ENCODE peak calls at places on chromosomes 1 and 21, in ten cellular contexts. O, L, X, D, Y, S, C, Z, R and H are unnamed samples.

GRCh38 chr21:42063578-42064521 is 7.3 kb upstream of the UMODL1 start:
- DNase-seq in C (no peak), Y (peak; percentile 20), S (no peak), X (peak; percentile 63), L (peak; percentile 69), D (no peak), O (peak; percentile 39), R (no peak), Z (no peak), H (peak; percentile 49)

GRCh38 chr1:196147530-196147929 is 460.7 kb downstream of the KCNT2 start:
- DNase-seq in O (no peak), L (no peak), Z (no peak), C (no peak), X (no peak), S (no peak), R (no peak), D (no peak), Y (no peak), H (no peak)

GRCh38 chr1:18965206-18966173 is 9.0 kb upstream of the IFFO2 start:
- DNase-seq in O (peak; percentile 82), L (no peak), R (no peak), S (no peak), Z (no peak), Y (peak; percentile 80), D (no peak), X (no peak), C (no peak), H (no peak)

GRCh38 chr1:7334475-7335035 is 436.5 kb upstream of the VAMP3 start:
- DNase-seq in Y (peak; percentile 76), L (no peak), Z (no peak), O (no peak), C (no peak), X (no peak), R (no peak), D (no peak), S (peak; percentile 21), H (no peak)

GRCh38 chr1:98660941-98661543 is 479 bp upstream of the SNX7 start:
- DNase-seq in Y (peak; percentile 21), C (no peak), L (no peak), Z (no peak), R (no peak), O (no peak), X (no peak), D (no peak), S (no peak), H (no peak)

GRCh38 chr21:40118527-40118926 is 251.3 kb downstream of the PCP4 start:
- DNase-seq in D (no peak), R (no peak), C (no peak), L (no peak), Y (peak; percentile 6), X (no peak), Z (no peak), S (no peak), O (no peak), H (no peak)

GRCh38 chr1:117051224-117052064 is 8.7 kb upstream of the TTF2 start:
- DNase-seq in Z (no peak), L (peak; percentile 64), S (no peak), O (no peak), R (no peak), D (no peak), C (no peak), Y (no peak), X (peak; percentile 33), H (no peak)

GRCh38 chr1:1429671-1430073 is 5.8 kb upstream of the VWA1 start:
- DNase-seq in X (no peak), C (no peak), L (no peak), Z (no peak), D (no peak), S (peak; percentile 35), O (no peak), R (no peak), Y (peak; percentile 35), H (no peak)

GRCh38 chr1:58324551-58324950 is 222.0 kb downstream of the OMA1 start:
- DNase-seq in Y (no peak), X (no peak), D (no peak), Z (no peak), R (no peak), C (no peak), L (no peak), S (no peak), O (no peak), H (no peak)

DNA sequence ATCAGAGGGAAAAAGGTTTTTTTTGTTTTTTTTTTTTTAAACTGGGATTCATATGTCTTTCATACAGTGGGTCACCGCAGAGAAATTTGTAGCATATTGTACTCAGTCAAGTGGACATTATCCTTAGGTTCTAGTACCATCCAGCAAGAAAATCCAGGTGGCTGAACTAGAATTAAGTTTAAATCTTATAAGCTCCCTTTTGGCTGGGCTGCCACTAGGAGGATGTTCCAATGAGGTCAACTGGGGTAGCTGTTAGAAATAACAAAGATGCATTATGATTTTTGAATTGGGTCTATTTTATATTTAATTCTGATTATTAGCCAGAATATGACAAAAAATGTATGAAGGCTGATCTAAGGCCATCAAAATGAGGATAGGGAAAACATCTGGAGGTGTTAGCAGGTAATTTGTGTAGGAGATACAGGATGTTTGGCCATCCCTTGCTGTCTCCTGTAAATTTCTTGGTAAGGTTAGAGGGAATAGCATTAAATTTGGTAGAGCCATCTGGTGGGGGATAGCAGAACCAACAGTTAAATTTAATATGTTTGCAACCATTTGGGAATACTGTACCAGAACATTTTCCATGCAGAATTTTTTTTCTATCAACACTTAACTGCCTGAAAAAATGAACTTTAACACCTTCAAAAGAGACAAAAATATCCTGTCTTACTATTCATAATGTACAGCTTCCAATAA is 568.5 kb upstream of the B3GALT2 start:
- DNase-seq in S (no peak), R (no peak), X (no peak), Y (peak; percentile 2), D (no peak), Z (no peak), O (no peak), L (no peak), C (no peak), H (no peak)
- TF ChIP-seq CTCF in S (peak; percentile 23), R (peak; percentile 26), X (no peak), Y (peak; percentile 12), D (no peak), Z (no peak), O (peak; percentile 38), L (peak; percentile 20), C (no peak), H (peak; percentile 24)

DNA sequence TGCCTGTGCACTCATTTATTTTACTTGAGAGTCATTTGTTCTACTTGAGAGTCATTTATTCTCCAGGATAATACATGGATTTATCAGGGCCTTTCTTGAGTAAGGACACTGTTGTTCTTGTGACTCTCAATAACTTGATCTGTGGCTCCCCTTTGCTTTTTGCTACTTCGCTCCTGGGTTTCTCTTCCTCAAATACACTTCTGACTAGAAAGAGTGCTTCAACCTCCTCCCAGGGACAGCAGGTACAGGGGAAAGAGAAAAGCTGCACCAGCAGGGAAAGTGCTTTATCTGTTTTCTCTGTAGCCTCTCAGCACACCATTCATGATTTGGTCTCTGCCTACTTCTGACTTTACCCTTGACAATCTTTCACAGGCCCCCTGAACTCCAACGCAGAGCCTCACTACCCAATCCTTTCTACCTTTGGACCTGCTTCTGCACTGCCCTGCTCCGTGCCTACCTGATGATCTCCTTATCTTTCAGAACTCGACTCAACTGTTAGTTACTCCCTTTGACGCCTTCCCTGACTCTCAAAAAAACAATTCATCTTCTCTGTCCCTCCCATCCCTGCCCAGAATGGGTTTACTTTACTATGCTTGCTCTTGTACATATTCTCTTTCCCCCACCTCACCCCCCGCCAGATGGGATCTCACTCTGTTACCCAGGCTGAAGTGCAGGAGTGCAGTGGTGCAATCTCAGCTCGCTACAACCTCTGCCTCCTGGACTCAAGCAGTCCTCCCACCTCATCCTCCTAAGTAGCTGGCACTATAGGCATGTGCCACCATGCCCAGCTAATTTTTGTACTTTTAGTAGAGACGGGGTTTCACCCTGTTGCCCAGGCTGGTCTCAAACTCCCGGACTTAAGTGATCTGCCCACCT is 15.6 kb upstream of the PIGM start:
- DNase-seq in Y (no peak), X (no peak), C (no peak), L (no peak), D (no peak), R (no peak), Z (no peak), O (no peak), S (no peak), H (no peak)
- H3K27ac ChIP-seq in Y (no peak overlapping the region), X (no peak overlapping the region), C (no peak overlapping the region), L (no peak overlapping the region), D (no peak overlapping the region), R (no peak overlapping the region), Z (no peak overlapping the region), O (no peak overlapping the region), S (no peak overlapping the region), H (no peak overlapping the region)

GRCh38 chr1:30684881-30685795 is 38.2 kb downstream of the MATN1 start:
- DNase-seq in X (peak; percentile 17), L (peak; percentile 81), Y (no peak), C (peak; percentile 52), S (no peak), D (no peak), R (no peak), Z (no peak), O (peak; percentile 99), H (peak; percentile 21)
- TF ChIP-seq CTCF in X (no peak), L (no peak), Y (no peak), C (no peak), S (no peak), D (no peak), R (no peak), Z (peak; percentile 9), O (peak; percentile 57), H (no peak)

DNA sequence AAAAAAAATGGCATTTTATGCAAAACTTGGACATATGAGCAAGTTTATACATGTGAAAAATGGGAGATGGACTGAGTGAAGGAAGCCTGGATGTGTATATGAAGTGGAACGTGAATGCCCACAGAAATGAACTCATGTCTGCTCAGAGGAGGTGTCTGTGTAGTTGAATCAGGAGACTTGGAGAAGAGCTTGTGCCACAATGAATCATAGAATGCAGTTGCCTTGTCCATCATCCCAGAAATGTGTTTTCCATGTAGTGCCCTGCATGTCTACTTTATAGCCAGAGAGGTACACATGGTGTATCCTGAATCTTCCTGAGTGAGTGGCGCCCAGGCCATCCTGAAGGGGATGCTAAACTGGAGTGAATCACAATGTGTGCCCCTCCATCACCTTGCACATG is 2.6 kb upstream of the ILDR2 start:
- DNase-seq in O (no peak), C (no peak), Z (no peak), Y (no peak), X (no peak), R (no peak), L (no peak), S (no peak), D (no peak), H (no peak)
- H3K27ac ChIP-seq in O (no peak overlapping the region), C (no peak overlapping the region), Z (no peak overlapping the region), Y (no peak overlapping the region), X (no peak overlapping the region), R (no peak overlapping the region), L (no peak overlapping the region), S (no peak overlapping the region), D (no peak overlapping the region), H (no peak overlapping the region)

GRCh38 chr1:31938184-31938975 is at the start of gene PTP4A2:
- DNase-seq in R (peak; percentile 76), S (peak; percentile 87), X (peak; percentile 79), C (peak; percentile 97), O (peak; percentile 97), D (peak; percentile 70), L (peak; percentile 97), Z (peak; percentile 95), Y (peak; percentile 88), H (peak; percentile 71)
- TF ChIP-seq CTCF in R (peak; percentile 19), S (peak; percentile 22), X (peak; percentile 43), C (peak; percentile 73), O (peak; percentile 50), D (no peak), L (peak; percentile 30), Z (peak; percentile 81), Y (peak; percentile 17), H (peak; percentile 24)